ENCODE peak calls at places on chromosomes 2 and 18, in ten cellular contexts. P, B, Y, G, D, U, S, W, K and L are unnamed samples.

GRCh38 chr18:824179-824578 is 12.1 kb upstream of the YES1 start:
- DNase-seq in U (no peak), S (no peak), G (no peak), D (no peak), Y (no peak), K (no peak), B (no peak), P (peak), W (no peak), L (no peak)

GRCh38 chr2:109711230-109712125 is 82.6 kb upstream of the RGPD5 start:
- DNase-seq in Y (no peak), P (no peak), B (no peak), G (no peak), W (no peak), S (no peak), U (no peak), K (no peak), D (no peak), L (no peak)

GRCh38 chr2:158269143-158269542 is 167.5 kb downstream of the UPP2 start:
- DNase-seq in K (no peak), U (no peak), P (no peak), D (no peak), W (no peak), G (no peak), B (no peak), S (no peak), Y (no peak), L (no peak)

GRCh38 chr2:235055891-235056516 is 104.2 kb downstream of the SH3BP4 start:
- DNase-seq in S (no peak), W (no peak), Y (peak), D (no peak), G (no peak), U (no peak), K (no peak), B (no peak), P (peak), L (no peak)

GRCh38 chr2:12441750-12442626 is 274.7 kb upstream of the TRIB2 start:
- DNase-seq in P (no peak), S (no peak), W (no peak), U (no peak), K (no peak), Y (no peak), D (no peak), G (no peak), B (no peak), L (no peak)

GRCh38 chr2:104412384-104412783 is 441.5 kb upstream of the POU3F3 start:
- DNase-seq in P (peak), K (no peak), U (no peak), G (no peak), D (no peak), B (no peak), Y (no peak), S (no peak), W (no peak), L (no peak)

GRCh38 chr18:79799619-79800352 is 2.0 kb downstream of the KCNG2 start:
- DNase-seq in P (no peak), G (no peak), U (no peak), Y (no peak), B (no peak), W (no peak), K (no peak), S (peak), D (no peak), L (no peak)

GRCh38 chr2:30680121-30680520 is 127.1 kb downstream of the CAPN13 start:
- DNase-seq in K (no peak), B (no peak), S (no peak), Y (no peak), W (no peak), P (no peak), D (no peak), G (no peak), U (no peak), L (no peak)

GRCh38 chr2:128838244-128838643 is 519.6 kb upstream of the HS6ST1 start:
- DNase-seq in S (no peak), K (no peak), W (no peak), Y (no peak), G (no peak), D (no peak), P (no peak), U (no peak), B (no peak), L (no peak)

GRCh38 chr2:187174582-187174981 is 273.5 kb downstream of the CALCRL start:
- DNase-seq in S (no peak), U (no peak), K (no peak), D (no peak), W (no peak), Y (no peak), G (no peak), B (no peak), P (no peak), L (no peak)

GRCh38 chr2:188983427-188984101 is 9.4 kb downstream of the COL3A1 start:
- DNase-seq in K (no peak), P (peak), D (peak), W (no peak), G (no peak), U (no peak), S (no peak), Y (no peak), B (peak), L (no peak)
- TF ChIP-seq CTCF in K (peak), P (peak), D (peak), W (no peak), G (no peak), U (peak), S (peak), Y (peak), B (peak), L (peak)

GRCh38 chr2:65316072-65316471 is 88.4 kb downstream of the ACTR2 start:
- DNase-seq in Y (peak), P (no peak), U (no peak), K (peak), D (peak), G (no peak), W (no peak), B (no peak), S (peak), L (no peak)

GRCh38 chr2:65319674-65320041 is 92.0 kb downstream of the ACTR2 start:
- DNase-seq in D (no peak), B (no peak), Y (peak), U (no peak), W (no peak), K (no peak), S (no peak), P (no peak), G (no peak), L (no peak)

GRCh38 chr2:65319080-65319673 is 91.5 kb downstream of the ACTR2 start:
- DNase-seq in U (no peak), S (no peak), K (no peak), D (no peak), P (no peak), W (no peak), B (no peak), G (no peak), Y (peak), L (no peak)

GRCh38 chr2:65317841-65318240 is 90.2 kb downstream of the ACTR2 start:
- DNase-seq in G (no peak), W (no peak), U (no peak), K (no peak), D (no peak), P (no peak), B (no peak), S (no peak), Y (peak), L (no peak)

DNA sequence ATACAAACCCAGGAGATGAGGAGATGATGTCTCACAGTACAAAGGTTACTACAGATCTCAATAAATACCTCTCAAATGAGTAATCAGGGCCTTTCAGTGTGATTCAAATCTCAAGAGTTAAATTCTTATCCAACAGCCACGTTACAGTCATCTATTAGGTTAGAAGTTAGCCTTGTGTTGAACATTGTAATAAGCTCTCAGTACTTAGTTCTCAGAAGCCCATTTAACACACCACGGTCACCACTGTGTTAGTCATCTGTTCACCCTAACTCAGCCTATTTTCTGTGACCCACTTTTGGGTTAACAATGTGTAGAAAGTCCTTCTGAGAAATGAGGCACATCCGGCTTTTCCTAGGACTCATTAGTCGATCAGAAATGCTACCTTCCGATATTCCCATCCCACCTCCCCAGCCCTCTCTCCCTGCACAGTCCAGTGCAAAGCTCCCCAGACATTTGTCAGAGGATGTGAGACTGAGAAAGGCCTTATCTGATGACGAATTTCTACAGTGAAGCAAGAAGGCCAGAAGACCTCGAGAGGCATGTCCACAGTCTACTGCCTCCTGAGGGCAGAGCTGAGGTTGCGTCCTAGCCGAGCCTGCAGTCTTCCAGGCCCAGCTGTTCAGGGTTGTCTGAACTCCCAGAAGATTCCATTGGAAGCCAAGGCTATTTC is 92.5 kb downstream of the ACTR2 start:
- DNase-seq in Y (peak), G (no peak), U (peak), B (peak), D (peak), S (no peak), P (peak), K (no peak), W (no peak), L (no peak)
- TF ChIP-seq CTCF in Y (peak), G (no peak), U (peak), B (peak), D (peak), S (peak), P (peak), K (peak), W (no peak), L (no peak)

GRCh38 chr2:27291865-27292264 is 9.6 kb downstream of the TRIM54 start:
- DNase-seq in B (no peak), D (no peak), U (no peak), G (no peak), K (no peak), W (no peak), P (no peak), Y (no peak), S (no peak), L (no peak)
- TF ChIP-seq CTCF in B (no peak), D (peak), U (no peak), G (no peak), K (peak), W (no peak), P (peak), Y (no peak), S (no peak), L (no peak)

GRCh38 chr18:50203801-50204604 is 9.1 kb upstream of the MYO5B start:
- DNase-seq in Y (no peak), G (no peak), D (peak), U (no peak), K (no peak), B (no peak), P (peak), W (no peak), S (no peak), L (peak)
- TF ChIP-seq CTCF in Y (peak), G (peak), D (peak), U (peak), K (peak), B (peak), P (peak), W (no peak), S (peak), L (peak)

DNA sequence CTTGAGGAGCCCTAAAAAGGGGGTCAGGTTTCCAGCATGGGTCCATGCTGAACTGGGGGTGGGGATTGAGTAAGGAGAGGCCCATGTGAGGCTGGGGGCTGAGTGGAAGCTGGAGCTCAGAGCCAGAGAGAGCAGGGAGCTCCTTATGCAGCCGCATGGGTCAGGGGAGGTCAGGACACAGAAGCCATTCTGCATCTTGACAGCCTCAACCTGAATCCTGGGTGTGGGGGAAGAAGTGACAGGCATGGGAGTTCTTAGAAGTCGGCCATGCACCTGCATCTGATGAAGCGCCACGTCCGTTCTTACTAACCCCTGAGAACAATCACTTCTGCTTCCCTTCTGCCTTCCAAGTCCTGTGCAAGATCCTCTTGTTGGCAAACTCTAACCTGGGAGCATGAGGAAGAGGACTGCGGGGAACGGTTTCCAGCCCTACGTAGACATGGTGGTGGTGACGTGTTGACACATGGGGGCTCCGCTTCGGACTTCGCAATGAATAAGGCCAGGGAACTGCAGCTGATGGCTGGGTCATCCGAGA is 22.3 kb downstream of the GNLY start:
- DNase-seq in D (no peak), U (no peak), P (no peak), G (no peak), K (no peak), W (no peak), B (no peak), Y (peak), S (no peak), L (no peak)
- TF ChIP-seq CTCF in D (no peak), U (no peak), P (no peak), G (no peak), K (no peak), W (no peak), B (no peak), Y (no peak), S (no peak), L (no peak)

DNA sequence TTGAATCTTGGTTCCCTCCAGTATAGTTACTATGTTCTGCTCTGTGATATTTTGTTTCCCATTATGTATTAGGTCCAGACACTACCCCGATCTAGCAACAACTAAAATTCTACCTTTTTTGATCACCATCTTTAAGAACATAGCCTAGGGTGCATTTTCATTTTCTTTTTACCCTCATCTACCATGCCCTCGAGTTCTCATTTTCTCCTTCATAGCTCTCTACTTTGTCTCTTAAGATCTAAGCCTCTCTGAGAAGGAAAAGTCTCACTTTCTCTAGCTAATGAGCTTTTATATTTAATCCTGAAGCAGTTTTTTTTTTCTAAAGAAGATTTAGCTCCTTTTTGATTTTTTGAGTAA is 1089.4 kb upstream of the SLC39A10 start:
- DNase-seq in Y (no peak), K (no peak), P (no peak), D (no peak), U (no peak), G (no peak), W (no peak), B (no peak), S (no peak), L (no peak)
- TF ChIP-seq CTCF in Y (no peak), K (no peak), P (no peak), D (no peak), U (no peak), G (no peak), W (no peak), B (no peak), S (no peak), L (no peak)